ENCODE peak calls at places on chromosomes 11 and 22, in ten cellular contexts. B, H, V, M, D, W, G, Z, I and R are unnamed samples.
A peak's percentile ranks its signal among the peaks of the same experiment; 100 is the strongest.

GRCh38 chr11:60280412-60280811 is at the start of gene MS4A4A:
- DNase-seq in D (no peak), H (no peak), B (no peak), Z (no peak), I (no peak), M (no peak), W (no peak), V (no peak), G (no peak), R (no peak)

GRCh38 chr22:48781391-48781790 is 1046.3 kb downstream of the BRD1 start:
- DNase-seq in Z (no peak), G (no peak), V (no peak), H (no peak), D (no peak), B (no peak), M (no peak), W (no peak), I (peak; percentile 10), R (no peak)

GRCh38 chr22:49274754-49275380 is 552.8 kb downstream of the BRD1 start:
- DNase-seq in M (no peak), G (peak; percentile 5), Z (no peak), I (no peak), B (no peak), H (no peak), W (no peak), V (no peak), D (no peak), R (no peak)

GRCh38 chr22:43263645-43264514 is 76.9 kb upstream of the TTLL12 start:
- DNase-seq in B (peak; percentile 85), D (peak; percentile 74), I (no peak), V (peak; percentile 91), Z (peak; percentile 68), G (no peak), W (peak; percentile 64), M (peak; percentile 85), H (peak; percentile 73), R (peak; percentile 83)

GRCh38 chr11:33843018-33843417 is 48.9 kb downstream of the LMO2 start:
- DNase-seq in Z (no peak), W (no peak), G (no peak), M (no peak), V (no peak), H (no peak), B (no peak), I (no peak), D (no peak), R (no peak)

GRCh38 chr22:35860837-35861236 is 143.2 kb downstream of the APOL5 start:
- DNase-seq in B (no peak), M (no peak), G (no peak), I (no peak), Z (no peak), D (no peak), W (no peak), V (no peak), H (no peak), R (no peak)

GRCh38 chr11:117437041-117437790 is 109.6 kb downstream of the CEP164 start:
- DNase-seq in B (no peak), I (no peak), W (no peak), V (no peak), M (peak; percentile 13), D (no peak), Z (no peak), G (no peak), H (no peak), R (no peak)

GRCh38 chr11:82906236-82906635 is 4.7 kb downstream of the DDIAS start:
- DNase-seq in M (no peak), H (peak; percentile 61), V (peak; percentile 54), W (peak; percentile 45), Z (no peak), D (no peak), I (no peak), B (no peak), G (no peak), R (peak; percentile 22)

GRCh38 chr11:2891901-2892214 is 6.3 kb upstream of the CDKN1C start:
- DNase-seq in B (no peak), V (no peak), Z (no peak), W (no peak), D (peak; percentile 82), G (peak; percentile 67), M (no peak), H (no peak), I (no peak), R (no peak)

GRCh38 chr22:42856179-42856864 is 751 bp downstream of the ARFGAP3 start:
- DNase-seq in W (peak; percentile 17), Z (no peak), M (peak; percentile 79), H (peak; percentile 36), D (peak; percentile 52), I (no peak), V (no peak), B (peak; percentile 60), G (peak; percentile 55), R (peak; percentile 41)

GRCh38 chr11:73929388-73929787 is 21.4 kb upstream of the DNAJB13 start:
- DNase-seq in V (no peak), G (no peak), M (no peak), H (no peak), W (no peak), B (no peak), D (no peak), I (no peak), Z (no peak), R (no peak)

GRCh38 chr11:76206327-76207081 is at the start of gene WNT11:
- DNase-seq in B (peak; percentile 32), H (peak; percentile 6), Z (peak; percentile 56), D (peak; percentile 71), G (peak; percentile 89), V (no peak), I (peak; percentile 81), W (peak; percentile 32), M (peak; percentile 55), R (peak; percentile 56)

GRCh38 chr11:44817207-44817944 is 90.6 kb downstream of the TSPAN18 start:
- DNase-seq in I (no peak), Z (no peak), V (peak; percentile 13), D (no peak), H (no peak), M (no peak), B (no peak), W (no peak), G (no peak), R (no peak)

GRCh38 chr11:23425379-23425778 is 565.1 kb upstream of the CCDC179 start:
- DNase-seq in D (no peak), B (no peak), H (peak; percentile 2), I (no peak), Z (no peak), V (no peak), G (no peak), M (no peak), W (no peak), R (no peak)

GRCh38 chr22:46432164-46433068 is 96.9 kb downstream of the TRMU start:
- DNase-seq in V (no peak), H (no peak), I (no peak), W (no peak), M (peak; percentile 73), B (peak; percentile 32), G (no peak), Z (no peak), D (peak; percentile 66), R (no peak)

GRCh38 chr11:9600651-9601040 is 27.2 kb downstream of the WEE1 start:
- DNase-seq in W (no peak), M (no peak), Z (no peak), I (peak; percentile 53), H (no peak), G (peak; percentile 45), B (peak; percentile 18), V (no peak), D (no peak), R (peak; percentile 80)

GRCh38 chr22:38238519-38239051 is 34.2 kb downstream of the TMEM184B start:
- DNase-seq in M (no peak), G (no peak), Z (no peak), D (no peak), V (peak; percentile 63), I (no peak), H (peak; percentile 76), W (no peak), B (no peak), R (no peak)

GRCh38 chr22:49885281-49885680 is 31.6 kb downstream of the ZBED4 start:
- DNase-seq in I (no peak), H (no peak), D (no peak), B (no peak), G (no peak), V (no peak), M (no peak), Z (no peak), W (no peak), R (no peak)

GRCh38 chr11:9070740-9071476 is 20.5 kb downstream of the SCUBE2 start:
- DNase-seq in M (no peak), Z (no peak), V (no peak), B (no peak), D (no peak), H (no peak), G (no peak), W (no peak), I (no peak), R (no peak)

GRCh38 chr11:17883946-17884345 is 128.9 kb downstream of the SERGEF start:
- DNase-seq in M (no peak), Z (no peak), W (no peak), G (no peak), D (no peak), H (no peak), V (no peak), B (no peak), I (no peak), R (no peak)

GRCh38 chr11:128627666-128628342 is 40.4 kb upstream of the ETS1 start:
- DNase-seq in V (no peak), M (peak; percentile 53), H (no peak), D (no peak), G (peak; percentile 28), B (peak; percentile 57), Z (no peak), I (peak; percentile 66), W (no peak), R (peak; percentile 81)

GRCh38 chr11:12019337-12019736 is 10.9 kb upstream of the DKK3 start:
- DNase-seq in V (peak; percentile 67), B (no peak), H (peak; percentile 79), W (no peak), G (no peak), I (no peak), Z (no peak), M (no peak), D (peak; percentile 46), R (no peak)